ENCODE peak calls at places on chromosomes 7 and 10, in four cellular contexts. P, B, C and L are unnamed samples.

GRCh38 chr7:144842377-144842851 is 6.6 kb upstream of the TPK1 start:
- DNase-seq in P (no peak), B (peak; percentile 85), C (no peak), L (no peak)

GRCh38 chr10:59240581-59241183 is 64.2 kb downstream of the PHYHIPL start:
- DNase-seq in B (peak; percentile 23), P (peak; percentile 25), C (peak; percentile 79), L (peak; percentile 83)

GRCh38 chr7:44378744-44379143 is 53.4 kb upstream of the CAMK2B start:
- DNase-seq in B (no peak), P (peak; percentile 75), C (peak; percentile 90), L (peak; percentile 57)

GRCh38 chr10:52639652-52640051 is 132.9 kb downstream of the MBL2 start:
- DNase-seq in P (no peak), C (peak; percentile 50), B (no peak), L (no peak)

GRCh38 chr7:91883676-91884362 is 3.3 kb upstream of the MTERF1 start:
- DNase-seq in C (no peak), P (no peak), B (no peak), L (no peak)

GRCh38 chr7:70040971-70041766 is 442.9 kb downstream of the AUTS2 start:
- DNase-seq in B (no peak), P (no peak), C (no peak), L (peak; percentile 75)

GRCh38 chr7:84291756-84292155 is 97.2 kb upstream of the SEMA3A start:
- DNase-seq in P (no peak), B (no peak), C (no peak), L (no peak)

GRCh38 chr10:79244841-79245504 is 102.3 kb upstream of the PPIF start:
- DNase-seq in C (no peak), P (no peak), B (no peak), L (no peak)

GRCh38 chr10:44636625-44637024 is 251.7 kb upstream of the CXCL12 start:
- DNase-seq in P (no peak), B (no peak), C (peak; percentile 69), L (no peak)

GRCh38 chr10:75023074-75023473 is 88.4 kb upstream of the SAMD8 start:
- DNase-seq in P (no peak), C (no peak), B (no peak), L (no peak)

GRCh38 chr10:75018873-75019272 is 92.6 kb upstream of the SAMD8 start:
- DNase-seq in C (no peak), B (no peak), P (no peak), L (no peak)

GRCh38 chr10:75019360-75019759 is 92.1 kb upstream of the SAMD8 start:
- DNase-seq in C (peak; percentile 88), P (no peak), B (no peak), L (peak; percentile 56)

GRCh38 chr10:75020168-75020567 is 91.3 kb upstream of the SAMD8 start:
- DNase-seq in B (no peak), C (no peak), P (no peak), L (no peak)

DNA sequence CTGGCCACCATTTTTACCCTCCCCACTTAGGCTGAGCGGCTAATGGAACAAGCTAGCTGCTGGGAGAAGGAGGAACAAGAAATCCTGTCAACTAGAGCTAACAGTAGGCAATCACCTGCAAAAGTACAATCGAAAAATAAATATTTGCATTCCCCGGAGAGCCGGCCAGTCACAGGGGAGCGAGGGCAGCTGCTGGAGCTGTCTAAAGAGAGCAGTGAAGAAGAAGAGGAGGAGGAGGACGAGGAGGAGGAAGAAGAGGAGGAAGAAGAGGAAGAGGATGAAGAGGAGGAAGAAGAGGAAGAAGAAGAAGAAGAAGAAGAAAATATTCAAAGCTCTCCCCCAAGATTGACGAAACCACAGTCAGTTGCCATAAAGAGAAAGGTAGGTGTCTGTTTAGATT is 89.6 kb upstream of the SAMD8 start:
- DNase-seq in C (peak; percentile 61), P (peak; percentile 66), B (peak; percentile 52), L (no peak)
- H3K4me1 ChIP-seq in C (peaks cover 14% of the 10 kb centered on the region), P (peaks cover 21% of the 10 kb centered on the region), B (no peaks in the 10 kb centered on the region), L (no peaks in the 10 kb centered on the region)

DNA sequence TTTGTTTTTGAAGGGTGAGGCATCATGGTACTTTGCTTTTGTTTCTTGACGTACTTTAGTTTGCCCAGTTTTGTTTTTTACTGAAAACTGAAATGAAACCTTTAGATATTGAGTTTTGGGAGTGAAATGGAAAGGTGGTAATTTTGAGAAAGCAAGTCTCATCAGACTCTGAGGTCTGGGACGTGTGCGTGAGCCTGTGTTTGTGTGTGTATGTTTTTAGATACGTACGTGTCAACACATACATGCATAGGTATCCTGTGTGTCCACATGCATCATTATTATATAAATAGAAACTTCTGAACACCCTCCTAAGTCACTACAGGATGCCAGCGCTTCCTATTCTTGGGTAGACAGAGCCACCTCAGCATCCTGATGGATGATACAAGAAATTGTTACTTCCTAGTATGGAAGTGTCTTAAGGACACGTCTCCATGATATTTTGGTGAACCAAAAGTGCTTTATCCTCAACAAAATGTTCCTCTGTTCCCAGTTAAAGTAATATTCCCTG is 47.8 kb downstream of the PROSER2 start:
- DNase-seq in B (no peak), P (no peak), C (no peak), L (no peak)
- H3K9ac ChIP-seq in B (no peak overlapping the region), P (no peak overlapping the region), C (no peak overlapping the region), L (no peak overlapping the region)

GRCh38 chr10:112915590-112916572 is 34.2 kb upstream of the TCF7L2 start:
- DNase-seq in B (peak; percentile 86), P (peak; percentile 58), C (peak; percentile 85), L (peak; percentile 29)
- H3K4me3 ChIP-seq in B (no peak overlapping the region), P (peak overlapping the region; percentile 48), C (peak overlapping the region; percentile 57), L (no peak overlapping the region)

GRCh38 chr10:62050941-62051433 is 149.5 kb downstream of the ARID5B start:
- DNase-seq in B (no peak), C (peak; percentile 100), P (peak; percentile 70), L (peak; percentile 86)
- H3K4me1 ChIP-seq in B (peaks cover 4% of the 10 kb centered on the region), C (peaks cover 59% of the 10 kb centered on the region), P (peaks cover 86% of the 10 kb centered on the region), L (peaks cover 77% of the 10 kb centered on the region)

GRCh38 chr7:137879357-137880158 is 32.8 kb upstream of the DGKI start:
- DNase-seq in P (no peak), C (no peak), B (no peak), L (no peak)
- H3K9ac ChIP-seq in P (no peak overlapping the region), C (no peak overlapping the region), B (no peak overlapping the region), L (peak overlapping the region; percentile 73)

DNA sequence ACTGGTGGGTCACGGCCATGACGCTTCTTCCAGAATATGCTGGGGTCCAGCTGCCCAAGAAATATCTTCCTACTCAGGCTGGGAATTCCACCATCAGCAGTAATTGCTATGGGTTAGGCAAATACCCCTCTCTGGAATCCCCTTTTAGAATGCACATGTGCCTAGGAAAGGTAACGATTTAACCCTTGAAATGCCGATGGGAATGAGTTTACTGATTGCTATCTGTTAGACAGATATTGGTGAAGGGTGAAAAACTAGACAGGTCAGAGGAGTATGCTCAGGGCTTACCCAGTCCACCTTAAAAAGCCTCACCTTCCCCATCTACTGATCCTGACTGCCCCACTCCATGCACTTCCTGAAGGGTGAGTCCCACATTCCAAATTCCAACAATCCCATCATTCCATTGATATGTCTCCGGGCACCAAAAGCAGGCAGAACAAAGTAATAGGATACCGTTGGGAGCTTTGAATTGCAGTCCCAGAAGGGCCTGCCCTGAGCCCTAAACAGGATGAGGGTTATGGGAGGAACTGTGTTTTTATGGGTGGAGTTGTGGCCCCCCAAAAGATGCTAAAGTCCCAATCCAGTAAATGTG is 59.3 kb downstream of the DLG5 start:
- DNase-seq in B (no peak), C (no peak), P (no peak), L (no peak)
- H3K4me3 ChIP-seq in B (no peak overlapping the region), C (no peak overlapping the region), P (no peak overlapping the region), L (no peak overlapping the region)

DNA sequence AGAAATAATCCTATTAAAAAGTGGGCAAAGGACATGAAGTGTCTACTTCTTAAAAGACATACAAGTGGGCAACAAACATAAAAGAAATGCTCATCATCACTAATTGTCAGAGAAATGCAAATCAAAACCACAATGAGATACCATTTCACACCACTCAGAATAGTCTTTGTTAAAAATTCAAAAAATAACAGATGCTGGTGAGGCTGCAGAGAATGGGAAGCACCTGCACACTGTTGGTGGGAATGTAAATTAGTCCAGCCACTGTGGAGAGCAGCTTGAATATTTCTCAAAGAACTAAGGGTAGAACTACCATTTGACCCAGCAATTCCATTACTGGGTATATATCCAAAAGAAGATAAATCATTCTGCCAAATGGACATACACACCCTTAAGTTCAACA is 61.8 kb upstream of the STEAP1 start:
- DNase-seq in C (no peak), B (no peak), P (no peak), L (no peak)
- H3K4me1 ChIP-seq in C (no peaks in the 10 kb centered on the region), B (no peaks in the 10 kb centered on the region), P (no peaks in the 10 kb centered on the region), L (no peaks in the 10 kb centered on the region)